ENCODE peak calls at places on chromosomes 13 and 19, in seven cellular contexts. J is GM12892, D is H1, L is HepG2, X is GM12878, N is K562, A is SK-N-SH. U is an unnamed sample.

GRCh38 chr19:39351537-39352037 is 9.4 kb downstream of the SAMD4B start:
- DNase-seq in N (peak; percentile 38), D (no peak), A (no peak), L (no peak), X (peak; percentile 44), J (peak; percentile 75), U (peak; percentile 75)

GRCh38 chr13:110915874-110916670 is 1.2 kb upstream of the ANKRD10 start:
- DNase-seq in J (no peak), L (peak; percentile 49), X (no peak), D (no peak), A (no peak), N (no peak), U (no peak)

GRCh38 chr13:112227031-112227430 is 149.1 kb upstream of the SPACA7 start:
- DNase-seq in D (no peak), L (no peak), X (no peak), N (no peak), J (no peak), A (no peak), U (no peak)

GRCh38 chr13:38735655-38736440 is 49.0 kb downstream of the FREM2 start:
- DNase-seq in J (no peak), A (peak; percentile 10), X (no peak), D (no peak), N (no peak), L (no peak), U (no peak)

GRCh38 chr19:37790244-37790925 is 11.0 kb upstream of the ZNF573 start:
- DNase-seq in D (no peak), N (peak; percentile 26), J (no peak), A (no peak), X (no peak), L (no peak), U (no peak)

GRCh38 chr13:99361197-99361596 is 54.0 kb upstream of the GPR183 start:
- DNase-seq in D (no peak), L (no peak), A (no peak), J (no peak), N (no peak), X (no peak), U (no peak)

GRCh38 chr13:88246239-88246638 is 575.1 kb downstream of the SLITRK5 start:
- DNase-seq in L (no peak), A (no peak), N (no peak), X (no peak), D (no peak), J (no peak), U (no peak)

GRCh38 chr19:27779953-27780352 is 1433.0 kb downstream of the UQCRFS1 start:
- DNase-seq in L (no peak), A (no peak), N (no peak), X (no peak), J (no peak), D (no peak), U (no peak)

GRCh38 chr13:74210693-74211393 is 76.6 kb upstream of the KLF12 start:
- DNase-seq in J (no peak), D (no peak), N (no peak), L (no peak), X (no peak), A (peak; percentile 25), U (no peak)

DNA sequence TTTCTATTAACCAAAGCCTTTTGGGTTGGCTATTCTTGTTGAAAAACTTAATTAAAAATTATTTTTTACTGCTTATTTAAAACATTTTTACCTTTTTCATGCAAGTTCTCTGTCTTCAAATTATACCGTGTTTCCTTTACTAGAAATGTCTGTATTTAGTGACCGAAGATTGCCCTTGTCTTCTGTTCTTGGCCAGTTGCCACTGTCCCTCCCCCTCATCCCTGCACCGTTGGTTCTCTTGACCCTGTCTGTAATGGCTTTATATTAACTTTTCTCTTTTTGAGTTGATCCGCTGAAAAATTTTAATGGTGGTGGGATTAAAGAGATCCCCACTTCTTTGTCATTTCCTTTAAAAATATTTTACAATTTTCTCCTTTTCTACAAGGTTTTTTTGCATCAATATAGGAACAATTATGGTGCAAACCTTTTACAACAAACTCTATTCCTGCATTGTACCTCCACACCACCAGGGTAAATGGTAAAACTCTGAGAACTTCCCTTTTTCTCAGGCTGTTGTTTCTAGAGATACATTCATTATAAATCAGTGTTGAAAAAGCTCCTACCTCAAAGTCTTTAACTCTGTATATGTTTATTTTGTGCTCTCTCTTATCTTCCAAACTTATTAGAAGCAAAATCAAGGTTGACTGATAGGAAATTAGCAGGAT is 12.9 kb upstream of the RNF113B start:
- DNase-seq in D (no peak), N (no peak), J (no peak), L (peak; percentile 25), X (no peak), A (peak; percentile 52), U (no peak)
- TF ChIP-seq TAF1 in D (no peak), N (no peak), J (no peak), L (no peak), X (no peak), A (no peak), U (no peak)

GRCh38 chr19:41433171-41433570 is 6.0 kb upstream of the B3GNT8 start:
- DNase-seq in X (no peak), L (no peak), D (no peak), N (no peak), J (no peak), A (no peak), U (no peak)

GRCh38 chr19:41430907-41431306 is 3.7 kb upstream of the B3GNT8 start:
- DNase-seq in A (no peak), D (no peak), L (no peak), J (no peak), X (no peak), N (no peak), U (no peak)

GRCh38 chr19:41428481-41428859 is 1.3 kb upstream of the B3GNT8 start:
- DNase-seq in X (no peak), A (no peak), D (no peak), N (no peak), L (no peak), J (no peak), U (no peak)

GRCh38 chr19:41434450-41434849 is 5.3 kb downstream of the DMAC2 start:
- DNase-seq in A (no peak), D (no peak), X (no peak), L (no peak), J (no peak), N (no peak), U (no peak)

GRCh38 chr19:41431426-41432386 is 4.5 kb upstream of the B3GNT8 start:
- DNase-seq in J (no peak), N (no peak), A (no peak), L (peak; percentile 24), D (no peak), X (no peak), U (no peak)
- TF ChIP-seq TAF1 in J (no peak), N (no peak), A (no peak), L (no peak), D (no peak), X (no peak), U (no peak)

DNA sequence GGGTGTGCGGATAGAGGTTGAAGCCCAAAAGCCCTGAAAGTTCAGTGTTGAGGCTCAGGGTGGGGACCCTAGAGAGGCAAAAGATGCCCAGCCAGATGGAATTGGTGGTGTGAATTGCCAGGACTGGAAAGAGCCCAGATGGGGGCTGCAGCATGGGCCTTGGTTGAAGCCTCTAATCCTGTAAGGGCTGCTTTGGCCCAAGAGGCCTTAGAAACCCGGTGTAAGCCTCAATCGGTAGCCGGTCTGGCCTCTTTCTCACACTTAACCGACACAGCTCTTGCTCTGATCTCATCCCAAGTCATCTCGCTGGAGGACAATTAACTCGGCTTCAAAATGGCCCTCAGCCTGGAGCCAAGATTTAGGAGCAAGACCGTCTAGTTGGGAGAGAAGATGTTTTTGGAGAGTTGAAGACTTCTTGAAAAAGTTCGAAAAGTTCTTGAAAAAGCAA is 2.0 kb downstream of the TPM4 start:
- DNase-seq in A (no peak), N (no peak), D (no peak), X (no peak), J (no peak), L (no peak), U (no peak)
- TF ChIP-seq TAF1 in A (peak; percentile 12), N (peak; percentile 10), D (peak; percentile 61), X (no peak), J (peak; percentile 51), L (no peak), U (peak; percentile 25)

GRCh38 chr13:89393758-89394157 is 1722.6 kb downstream of the SLITRK5 start:
- DNase-seq in X (no peak), N (no peak), L (no peak), A (no peak), D (no peak), J (no peak), U (no peak)
- TF ChIP-seq TAF1 in X (no peak), N (no peak), L (no peak), A (no peak), D (no peak), J (no peak), U (no peak)

GRCh38 chr13:36778083-36778671 is 40.8 kb upstream of the RFXAP start:
- DNase-seq in L (peak; percentile 21), A (no peak), J (no peak), X (peak; percentile 20), N (no peak), D (no peak), U (no peak)
- TF ChIP-seq TAF1 in L (no peak), A (no peak), J (no peak), X (no peak), N (no peak), D (peak; percentile 33), U (no peak)

GRCh38 chr19:48551437-48552302 is at the start of gene SULT2B1:
- DNase-seq in D (no peak), L (no peak), X (no peak), N (no peak), A (peak; percentile 39), J (no peak), U (no peak)

GRCh38 chr19:48554385-48555091 is 2.6 kb downstream of the SULT2B1 start:
- DNase-seq in A (no peak), L (peak; percentile 67), X (no peak), D (peak; percentile 75), J (no peak), N (peak; percentile 13), U (no peak)

GRCh38 chr19:48549380-48549779 is 2.6 kb upstream of the SULT2B1 start:
- DNase-seq in X (no peak), J (no peak), A (no peak), N (no peak), L (no peak), D (no peak), U (no peak)

GRCh38 chr19:48553676-48554384 is 1.9 kb downstream of the SULT2B1 start:
- DNase-seq in X (no peak), N (peak; percentile 83), A (peak; percentile 67), L (peak; percentile 69), J (no peak), D (no peak), U (no peak)

GRCh38 chr19:48552406-48553322 is 692 bp downstream of the SULT2B1 start:
- DNase-seq in X (no peak), N (no peak), L (no peak), D (no peak), A (no peak), J (no peak), U (no peak)
- TF ChIP-seq TAF1 in X (no peak), N (no peak), L (no peak), D (no peak), A (no peak), J (no peak), U (no peak)

GRCh38 chr13:100789481-100789880 is 114.9 kb upstream of the TMTC4 start:
- DNase-seq in X (no peak), A (no peak), D (no peak), J (no peak), N (no peak), L (peak; percentile 20), U (no peak)
- TF ChIP-seq TAF1 in X (no peak), A (no peak), D (no peak), J (no peak), N (no peak), L (no peak), U (no peak)

GRCh38 chr19:10846500-10847202 is 1.6 kb upstream of the C19orf38 start:
- DNase-seq in N (peak; percentile 2), D (no peak), J (no peak), X (no peak), L (no peak), A (no peak), U (no peak)
- TF ChIP-seq TAF1 in N (no peak), D (no peak), J (no peak), X (no peak), L (no peak), A (no peak), U (no peak)

U was measured in GM12891.